ENCODE peak calls at places on chromosomes 11 and 22, in ten cellular contexts. X, O, U, Y, A, T, C, P, R and Q are unnamed samples.

GRCh38 chr11:57712256-57713150 is at the start of gene TMX2:
- DNase-seq in C (peak; percentile 97), T (peak; percentile 98), P (peak; percentile 82), Y (peak; percentile 99), X (peak; percentile 100), A (peak; percentile 96), U (peak; percentile 99), O (peak; percentile 98), R (peak; percentile 100), Q (peak; percentile 96)

GRCh38 chr11:10666556-10666955 is 27.0 kb downstream of the IRAG1 start:
- DNase-seq in R (peak; percentile 74), T (no peak), Y (peak; percentile 19), O (no peak), A (no peak), C (no peak), X (peak; percentile 60), U (peak; percentile 67), P (no peak), Q (no peak)

GRCh38 chr22:44887941-44888366 is 121.9 kb downstream of the PHF21B start:
- DNase-seq in T (no peak), P (no peak), A (no peak), C (no peak), O (no peak), R (no peak), X (no peak), U (no peak), Y (no peak), Q (no peak)

GRCh38 chr11:16148301-16148787 is 208.0 kb downstream of the SOX6 start:
- DNase-seq in X (no peak), A (no peak), C (peak; percentile 32), U (no peak), P (no peak), O (no peak), T (peak; percentile 55), R (no peak), Y (peak; percentile 17), Q (no peak)

GRCh38 chr11:109236188-109236587 is 185.8 kb upstream of the C11orf87 start:
- DNase-seq in A (no peak), P (no peak), U (peak; percentile 7), R (no peak), T (no peak), O (no peak), X (peak; percentile 36), C (no peak), Y (no peak), Q (no peak)

GRCh38 chr22:28791841-28792490 is 8.4 kb downstream of the XBP1 start:
- DNase-seq in U (no peak), X (no peak), R (peak; percentile 31), T (no peak), P (no peak), O (peak; percentile 95), Y (no peak), C (no peak), A (no peak), Q (no peak)

GRCh38 chr22:49659281-49659923 is 168.3 kb downstream of the BRD1 start:
- DNase-seq in A (peak; percentile 27), U (no peak), O (no peak), R (no peak), C (no peak), P (no peak), Y (no peak), X (no peak), T (no peak), Q (peak; percentile 62)

GRCh38 chr11:8167796-8168195 is 1.0 kb downstream of the RIC3 start:
- DNase-seq in A (no peak), C (peak; percentile 13), O (no peak), X (peak; percentile 10), T (peak; percentile 46), P (no peak), Y (peak; percentile 8), U (peak; percentile 32), R (peak; percentile 11), Q (peak; percentile 65)

GRCh38 chr11:16999116-16999515 is 15.1 kb downstream of the PLEKHA7 start:
- DNase-seq in C (no peak), A (no peak), T (no peak), O (no peak), R (no peak), X (no peak), P (no peak), Y (no peak), U (no peak), Q (no peak)

GRCh38 chr11:115153731-115154354 is 350.4 kb downstream of the CADM1 start:
- DNase-seq in Y (no peak), X (no peak), C (no peak), R (no peak), O (no peak), A (no peak), U (no peak), P (no peak), T (no peak), Q (no peak)

GRCh38 chr22:45612451-45612901 is 59.2 kb upstream of the ATXN10 start:
- DNase-seq in U (peak; percentile 94), Y (peak; percentile 91), X (peak; percentile 88), R (peak; percentile 80), C (no peak), P (no peak), A (no peak), O (no peak), T (no peak), Q (peak; percentile 96)

GRCh38 chr22:46653596-46653995 is 33.4 kb downstream of the GRAMD4 start:
- DNase-seq in X (no peak), R (no peak), O (no peak), A (no peak), T (no peak), P (no peak), Y (peak; percentile 32), U (no peak), C (no peak), Q (no peak)
- H4K20me1 ChIP-seq in X (no peaks in the 10 kb centered on the region), R (peaks cover 15% of the 10 kb centered on the region), O (no peaks in the 10 kb centered on the region), A (no peaks in the 10 kb centered on the region), T (no peaks in the 10 kb centered on the region), P (peaks cover 2% of the 10 kb centered on the region), Y (no peaks in the 10 kb centered on the region), U (no peaks in the 10 kb centered on the region), C (peaks cover 3% of the 10 kb centered on the region), Q (peaks cover 48% of the 10 kb centered on the region)

DNA sequence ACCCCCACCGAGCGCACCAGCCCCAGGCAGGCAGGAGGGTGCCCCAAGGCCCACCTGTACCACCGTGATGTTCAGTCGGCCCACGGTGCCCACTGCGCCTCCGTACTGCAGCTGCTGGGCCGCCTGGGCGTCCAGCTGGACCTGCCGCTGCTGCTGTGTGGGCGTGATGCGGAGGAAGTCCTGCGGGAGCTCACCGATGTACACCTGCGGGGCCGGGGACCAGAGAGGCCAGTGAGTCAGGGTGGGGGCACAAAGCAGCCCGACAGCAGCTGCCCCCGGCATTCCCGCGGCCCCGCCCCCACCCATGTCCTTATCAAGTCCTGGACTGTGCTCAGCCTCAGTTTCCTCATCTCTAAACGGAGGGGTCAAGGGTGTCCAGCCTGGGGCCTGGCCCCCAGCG is 13.8 kb downstream of the TOLLIP start:
- DNase-seq in U (no peak), O (no peak), A (no peak), P (no peak), X (no peak), R (no peak), Y (no peak), C (no peak), T (no peak), Q (peak; percentile 61)
- H4K20me1 ChIP-seq in U (peaks cover 3% of the 10 kb centered on the region), O (no peaks in the 10 kb centered on the region), A (no peaks in the 10 kb centered on the region), P (peaks cover 29% of the 10 kb centered on the region), X (no peaks in the 10 kb centered on the region), R (peaks cover 51% of the 10 kb centered on the region), Y (peaks cover 10% of the 10 kb centered on the region), C (peaks cover 73% of the 10 kb centered on the region), T (peaks cover 19% of the 10 kb centered on the region), Q (peaks cover 68% of the 10 kb centered on the region)

DNA sequence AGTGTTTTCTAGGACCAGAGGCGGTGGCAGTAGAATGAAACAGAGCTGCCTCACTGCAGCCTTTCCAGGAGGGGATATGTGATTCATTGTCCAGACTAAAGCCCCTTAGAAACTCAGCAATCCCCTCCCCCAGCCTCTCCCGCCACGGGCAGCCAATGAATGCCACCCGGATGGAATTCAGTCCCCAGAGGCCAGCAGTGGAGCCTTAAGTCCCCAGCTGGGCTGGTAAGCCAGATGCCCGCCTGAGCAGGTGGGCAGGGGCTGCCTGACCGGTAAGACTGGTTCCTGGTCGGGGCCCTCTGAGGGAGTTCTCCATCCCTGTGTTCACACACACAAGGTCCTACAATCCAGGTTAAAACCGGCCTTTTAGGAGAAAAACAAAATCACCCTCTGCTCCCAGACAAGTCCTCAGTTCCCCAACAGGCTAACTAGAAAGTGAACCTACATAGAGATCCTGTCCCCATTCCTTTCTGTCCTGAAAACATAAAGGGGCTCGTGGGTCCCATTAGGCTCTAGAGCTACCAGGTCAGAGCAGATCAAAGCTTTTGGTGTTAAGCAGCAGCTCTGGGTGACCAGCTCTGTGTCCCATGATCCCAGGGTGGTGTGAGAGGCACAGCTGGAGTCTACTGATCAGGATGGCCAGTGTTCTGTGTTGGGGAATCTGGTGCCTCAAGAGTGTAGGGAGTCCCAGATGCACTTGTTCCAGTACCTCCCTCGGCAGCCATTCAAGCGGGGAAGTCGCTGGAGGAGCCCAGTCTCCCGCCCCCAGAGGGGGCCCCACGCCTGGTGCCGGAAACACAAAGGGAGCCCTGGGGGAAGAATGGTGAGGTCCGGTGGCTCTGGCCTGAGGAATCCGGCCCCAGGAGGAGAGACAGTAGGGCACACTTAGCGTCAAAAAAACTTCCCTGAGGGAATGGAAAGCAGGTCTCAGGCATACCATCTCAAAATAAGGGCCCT is 2.6 kb downstream of the PATZ1 start:
- DNase-seq in R (peak; percentile 26), A (peak; percentile 92), U (no peak), P (peak; percentile 89), X (no peak), T (peak; percentile 93), Y (peak; percentile 45), O (peak; percentile 61), C (peak; percentile 80), Q (peak; percentile 84)
- H4K20me1 ChIP-seq in R (peaks cover 60% of the 10 kb centered on the region), A (no peaks in the 10 kb centered on the region), U (no peaks in the 10 kb centered on the region), P (peaks cover 9% of the 10 kb centered on the region), X (no peaks in the 10 kb centered on the region), T (peaks cover 49% of the 10 kb centered on the region), Y (no peaks in the 10 kb centered on the region), O (peaks cover 10% of the 10 kb centered on the region), C (peaks cover 55% of the 10 kb centered on the region), Q (peaks cover 36% of the 10 kb centered on the region)

GRCh38 chr11:118290923-118291322 is 13.6 kb upstream of the CD3E start:
- DNase-seq in C (peak; percentile 67), T (peak; percentile 49), X (no peak), O (peak; percentile 34), A (peak; percentile 45), P (no peak), Y (peak; percentile 63), R (no peak), U (peak; percentile 31), Q (no peak)
- H4K20me1 ChIP-seq in C (no peaks in the 10 kb centered on the region), T (no peaks in the 10 kb centered on the region), X (no peaks in the 10 kb centered on the region), O (no peaks in the 10 kb centered on the region), A (no peaks in the 10 kb centered on the region), P (no peaks in the 10 kb centered on the region), Y (no peaks in the 10 kb centered on the region), R (no peaks in the 10 kb centered on the region), U (no peaks in the 10 kb centered on the region), Q (no peaks in the 10 kb centered on the region)

GRCh38 chr22:35818897-35819296 is 101.2 kb downstream of the APOL5 start:
- DNase-seq in A (no peak), C (no peak), P (no peak), T (no peak), R (no peak), U (no peak), O (no peak), X (no peak), Y (no peak), Q (no peak)

GRCh38 chr22:35824256-35824655 is 106.6 kb downstream of the APOL5 start:
- DNase-seq in A (no peak), T (no peak), P (no peak), X (no peak), Y (no peak), C (no peak), O (no peak), R (no peak), U (no peak), Q (no peak)

GRCh38 chr22:35819421-35819820 is 101.7 kb downstream of the APOL5 start:
- DNase-seq in T (no peak), O (no peak), U (no peak), C (no peak), A (no peak), Y (no peak), X (no peak), P (no peak), R (no peak), Q (no peak)

GRCh38 chr22:35821654-35822053 is 104.0 kb downstream of the APOL5 start:
- DNase-seq in R (no peak), A (no peak), Y (no peak), P (no peak), C (no peak), O (no peak), X (no peak), T (no peak), U (no peak), Q (no peak)
- H4K20me1 ChIP-seq in R (peaks cover 73% of the 10 kb centered on the region), A (no peaks in the 10 kb centered on the region), Y (no peaks in the 10 kb centered on the region), P (peaks cover 6% of the 10 kb centered on the region), C (peaks cover 85% of the 10 kb centered on the region), O (no peaks in the 10 kb centered on the region), X (no peaks in the 10 kb centered on the region), T (peaks cover 61% of the 10 kb centered on the region), U (peaks cover 6% of the 10 kb centered on the region), Q (peaks cover 61% of the 10 kb centered on the region)